ENCODE peak calls at places on chromosome 12, in five cellular contexts. O is right cardiac atrium, L is tibial artery, J is A673, S is neuronal stem cell. K is an unnamed sample.

GRCh38 chr12:100229036-100229635 is 28.5 kb downstream of the ACTR6 start:
- DNase-seq in O (no peak), L (no peak), J (peak; percentile 42), S (no peak), K (no peak)

GRCh38 chr12:89247962-89248361 is 104.3 kb downstream of the DUSP6 start:
- DNase-seq in O (no peak), L (no peak), J (no peak), S (no peak), K (no peak)

GRCh38 chr12:80017261-80017870 is 82.0 kb upstream of the OTOGL start:
- DNase-seq in O (no peak), L (no peak), J (no peak), S (no peak), K (no peak)

GRCh38 chr12:31874961-31875608 is 84.1 kb upstream of the RESF1 start:
- DNase-seq in O (peak; percentile 67), L (no peak), J (peak; percentile 92), S (no peak), K (peak; percentile 82)

GRCh38 chr12:115320451-115320850 is 636.5 kb upstream of the TBX3 start:
- DNase-seq in O (no peak), L (no peak), J (no peak), S (no peak), K (no peak)

GRCh38 chr12:132940071-132940719 is 15.9 kb downstream of the ZNF605 start:
- DNase-seq in O (no peak), L (peak; percentile 23), J (no peak), S (no peak), K (no peak)

GRCh38 chr12:58575281-58575680 is 345.0 kb downstream of the LRIG3 start:
- DNase-seq in O (no peak), L (no peak), J (no peak), S (no peak), K (no peak)

GRCh38 chr12:79883216-79883615 is 51.7 kb downstream of the PPP1R12A start:
- DNase-seq in O (no peak), L (no peak), J (no peak), S (no peak), K (no peak)

GRCh38 chr12:28191690-28192089 is 1.4 kb downstream of the CCDC91 start:
- DNase-seq in O (no peak), L (no peak), J (no peak), S (no peak), K (no peak)

GRCh38 chr12:120263725-120264040 is 1.8 kb downstream of the PXN start:
- DNase-seq in O (no peak), L (no peak), J (no peak), S (no peak), K (no peak)

GRCh38 chr12:113683566-113683965 is 211.9 kb upstream of the LHX5 start:
- DNase-seq in O (no peak), L (no peak), J (no peak), S (no peak), K (no peak)

GRCh38 chr12:97912943-97913342 is 450.3 kb downstream of the RMST start:
- DNase-seq in O (peak; percentile 39), L (peak; percentile 80), J (no peak), S (no peak), K (no peak)

GRCh38 chr12:57614178-57614947 is 3.1 kb downstream of the ARHGEF25 start:
- DNase-seq in O (peak; percentile 69), L (peak; percentile 72), J (peak; percentile 69), S (no peak), K (peak; percentile 67)

GRCh38 chr12:104353012-104353981 is 49.8 kb downstream of the EID3 start:
- DNase-seq in O (no peak), L (no peak), J (no peak), S (no peak), K (no peak)

GRCh38 chr12:109393437-109394345 is 46.0 kb downstream of the MYO1H start:
- DNase-seq in O (no peak), L (no peak), J (peak; percentile 74), S (peak; percentile 54), K (no peak)

GRCh38 chr12:31000751-31001150 is 72.9 kb upstream of the DDX11 start:
- DNase-seq in O (peak; percentile 3), L (no peak), J (no peak), S (no peak), K (no peak)

GRCh38 chr12:442235-442884 is 17.4 kb upstream of the B4GALNT3 start:
- DNase-seq in O (no peak), L (no peak), J (peak; percentile 74), S (peak; percentile 74), K (no peak)

GRCh38 chr12:106840217-106840616 is 65.7 kb downstream of the RIC8B start:
- DNase-seq in O (no peak), L (no peak), J (peak; percentile 90), S (no peak), K (no peak)

GRCh38 chr12:71782007-71782406 is 27.3 kb downstream of the RAB21 start:
- DNase-seq in O (no peak), L (no peak), J (no peak), S (no peak), K (no peak)

GRCh38 chr12:104609083-104609844 is 152.5 kb downstream of the CHST11 start:
- DNase-seq in O (no peak), L (no peak), J (no peak), S (no peak), K (no peak)

GRCh38 chr12:105170139-105170538 is 62.6 kb downstream of the WASHC4 start:
- DNase-seq in O (no peak), L (no peak), J (no peak), S (no peak), K (no peak)

GRCh38 chr12:78210494-78210860 is 379.8 kb downstream of the NAV3 start:
- DNase-seq in O (no peak), L (no peak), J (no peak), S (no peak), K (no peak)

GRCh38 chr12:20445693-20446092 is 77.4 kb downstream of the PDE3A start:
- DNase-seq in O (no peak), L (no peak), J (no peak), S (no peak), K (no peak)

GRCh38 chr12:57055834-57056233 is 5.9 kb upstream of the MYO1A start:
- DNase-seq in O (no peak), L (no peak), J (no peak), S (no peak), K (no peak)

GRCh38 chr12:116332705-116333380 is 55.4 kb upstream of the MED13L start:
- DNase-seq in O (no peak), L (no peak), J (no peak), S (peak; percentile 21), K (no peak)

GRCh38 chr12:54363610-54364009 is 676 bp downstream of the GPR84 start:
- DNase-seq in O (peak; percentile 38), L (no peak), J (no peak), S (no peak), K (no peak)

GRCh38 chr12:11657511-11657910 is 8.0 kb downstream of the ETV6 start:
- DNase-seq in O (no peak), L (no peak), J (peak; percentile 67), S (no peak), K (no peak)

GRCh38 chr12:52323001-52323400 is 1.8 kb upstream of the KRT83 start:
- DNase-seq in O (no peak), L (peak; percentile 31), J (no peak), S (no peak), K (no peak)

GRCh38 chr12:57096748-57097553 is 8.0 kb downstream of the NAB2 start:
- DNase-seq in O (no peak), L (no peak), J (no peak), S (no peak), K (no peak)

GRCh38 chr12:124774054-124774461 is 89.6 kb downstream of the SCARB1 start:
- DNase-seq in O (no peak), L (no peak), J (no peak), S (no peak), K (no peak)

GRCh38 chr12:124778411-124778810 is 85.3 kb downstream of the SCARB1 start:
- DNase-seq in O (no peak), L (no peak), J (no peak), S (no peak), K (no peak)

GRCh38 chr12:124777399-124778372 is 86.0 kb downstream of the SCARB1 start:
- DNase-seq in O (peak; percentile 45), L (no peak), J (no peak), S (no peak), K (no peak)

GRCh38 chr12:124774462-124775167 is 89.0 kb downstream of the SCARB1 start:
- DNase-seq in O (no peak), L (no peak), J (peak; percentile 86), S (no peak), K (no peak)

DNA sequence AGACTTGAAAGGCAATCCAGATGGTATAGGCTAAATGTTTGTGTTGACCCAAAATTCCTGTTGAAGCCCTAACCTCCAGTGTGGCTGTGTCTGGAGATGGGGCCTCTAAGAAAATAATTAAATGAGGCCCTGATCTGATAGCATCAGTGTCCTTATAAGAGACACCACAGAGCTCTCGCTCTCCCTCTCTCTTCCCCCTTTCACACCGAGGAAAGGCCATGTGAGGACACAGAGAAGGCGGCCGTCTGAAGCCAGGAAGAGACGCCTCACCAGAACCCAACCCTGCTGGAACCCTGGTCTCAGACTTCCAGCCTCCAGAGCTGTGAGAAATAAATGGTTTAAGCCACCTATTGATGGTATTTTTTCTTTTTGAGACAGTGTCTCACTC is 87.5 kb downstream of the SCARB1 start:
- DNase-seq in O (no peak), L (no peak), J (no peak), S (no peak), K (no peak)
- H3K27ac ChIP-seq in O (no peak overlapping the region), L (no peak overlapping the region), J (no peak overlapping the region), S (no peak overlapping the region), K (no peak overlapping the region)

GRCh38 chr12:49975370-49975761 is 2.6 kb downstream of the AQP6 start:
- DNase-seq in O (peak; percentile 64), L (peak; percentile 59), J (no peak), S (no peak), K (no peak)

GRCh38 chr12:49972641-49973360 is at the start of gene AQP6:
- DNase-seq in O (peak; percentile 54), L (peak; percentile 61), J (no peak), S (no peak), K (no peak)

GRCh38 chr12:49973361-49973830 is 649 bp downstream of the AQP6 start:
- DNase-seq in O (no peak), L (peak; percentile 49), J (no peak), S (no peak), K (no peak)

GRCh38 chr12:49974677-49975369 is 2.1 kb downstream of the AQP6 start:
- DNase-seq in O (no peak), L (peak; percentile 48), J (no peak), S (no peak), K (no peak)

GRCh38 chr12:49974231-49974675 is 1.5 kb downstream of the AQP6 start:
- DNase-seq in O (peak; percentile 91), L (peak; percentile 76), J (no peak), S (no peak), K (peak; percentile 81)
- H3K27ac ChIP-seq in O (no peak overlapping the region), L (no peak overlapping the region), J (no peak overlapping the region), S (no peak overlapping the region), K (no peak overlapping the region)

DNA sequence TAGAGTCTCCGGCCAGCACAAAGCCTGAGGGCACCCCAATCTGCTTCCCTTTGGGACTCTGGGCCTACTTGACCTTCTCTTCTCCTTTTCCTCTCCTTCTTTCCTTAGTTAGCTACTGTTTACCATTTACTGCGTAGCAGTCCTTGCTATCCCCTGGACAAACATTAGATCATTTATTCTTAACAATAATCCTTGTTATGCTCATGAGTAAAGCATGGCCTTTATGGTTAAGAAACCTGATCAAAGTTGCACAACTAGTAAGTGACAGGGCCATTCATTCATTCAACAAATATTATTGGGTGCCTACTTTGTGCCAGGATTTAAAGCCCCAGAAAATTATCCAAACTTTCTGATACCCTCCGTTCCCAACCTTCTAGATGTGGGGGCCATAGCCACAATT is 3.2 kb upstream of the HDAC7 start:
- DNase-seq in O (no peak), L (no peak), J (no peak), S (no peak), K (no peak)
- H3K27ac ChIP-seq in O (peak overlapping the region; percentile 93), L (peak overlapping the region; percentile 91), J (no peak overlapping the region), S (no peak overlapping the region), K (peak overlapping the region; percentile 99)

GRCh38 chr12:48198619-48198973 is 4.5 kb downstream of the OR10AD1 start:
- DNase-seq in O (peak; percentile 79), L (peak; percentile 74), J (no peak), S (no peak), K (peak; percentile 82)
- H3K27ac ChIP-seq in O (peak overlapping the region; percentile 100), L (peak overlapping the region; percentile 88), J (no peak overlapping the region), S (no peak overlapping the region), K (peak overlapping the region; percentile 100)